ENCODE peak calls at places on chromosome 3, in seven cellular contexts. M, I, J, G, X, P and B are unnamed samples.
A peak's percentile ranks its signal among the peaks of the same experiment; 100 is the strongest.

GRCh38 chr3:7238565-7239295 is 377.8 kb downstream of the GRM7 start:
- DNase-seq in M (peak; percentile 8), I (no peak), J (no peak), G (no peak), X (no peak), P (no peak), B (no peak)

GRCh38 chr3:146163584-146163983 is 2.6 kb upstream of the PLOD2 start:
- DNase-seq in M (peak; percentile 97), I (peak; percentile 89), J (no peak), G (peak; percentile 99), X (no peak), P (no peak), B (no peak)

GRCh38 chr3:28860307-28860706 is 420.6 kb upstream of the RBMS3 start:
- DNase-seq in M (peak; percentile 9), I (peak; percentile 48), J (no peak), G (no peak), X (no peak), P (no peak), B (no peak)

GRCh38 chr3:49401758-49402157 is 10.0 kb downstream of the RHOA start:
- DNase-seq in M (no peak), I (no peak), J (no peak), G (no peak), X (no peak), P (no peak), B (no peak)

GRCh38 chr3:122748347-122748746 is 45.3 kb downstream of the HSPBAP1 start:
- DNase-seq in M (no peak), I (no peak), J (no peak), G (no peak), X (no peak), P (no peak), B (no peak)

GRCh38 chr3:63864008-63864871 is 573 bp downstream of the ATXN7 start:
- DNase-seq in M (no peak), I (peak; percentile 55), J (peak; percentile 45), G (no peak), X (no peak), P (no peak), B (peak; percentile 43)

GRCh38 chr3:5005367-5005766 is 26.1 kb downstream of the BHLHE40 start:
- DNase-seq in M (no peak), I (no peak), J (no peak), G (no peak), X (no peak), P (no peak), B (no peak)

GRCh38 chr3:77038928-77039605 is 832 bp upstream of the ROBO2 start:
- DNase-seq in M (peak; percentile 20), I (peak; percentile 32), J (no peak), G (no peak), X (no peak), P (no peak), B (no peak)

GRCh38 chr3:185318136-185318535 is 44.8 kb upstream of the MAP3K13 start:
- DNase-seq in M (peak; percentile 77), I (no peak), J (no peak), G (peak; percentile 84), X (no peak), P (no peak), B (no peak)

GRCh38 chr3:45035441-45036301 is 9.6 kb downstream of the CLEC3B start:
- DNase-seq in M (no peak), I (no peak), J (no peak), G (no peak), X (no peak), P (no peak), B (no peak)

GRCh38 chr3:143002083-143002712 is 828 bp downstream of the U2SURP start:
- DNase-seq in M (peak; percentile 20), I (peak; percentile 68), J (peak; percentile 20), G (peak; percentile 11), X (no peak), P (no peak), B (no peak)

GRCh38 chr3:193040836-193041672 is 123.4 kb upstream of the MB21D2 start:
- DNase-seq in M (peak; percentile 54), I (peak; percentile 61), J (peak; percentile 68), G (peak; percentile 81), X (peak; percentile 5), P (no peak), B (peak; percentile 58)

GRCh38 chr3:50316657-50317242 is 5.8 kb downstream of the HYAL2 start:
- DNase-seq in M (peak; percentile 79), I (no peak), J (no peak), G (peak; percentile 98), X (no peak), P (no peak), B (peak; percentile 98)

GRCh38 chr3:145898487-145898886 is 262.5 kb downstream of the PLOD2 start:
- DNase-seq in M (peak; percentile 36), I (peak; percentile 20), J (no peak), G (no peak), X (no peak), P (no peak), B (no peak)

GRCh38 chr3:50611464-50612233 is at the start of gene CISH:
- DNase-seq in M (peak; percentile 88), I (peak; percentile 94), J (peak; percentile 80), G (peak; percentile 96), X (no peak), P (peak; percentile 84), B (peak; percentile 91)

GRCh38 chr3:87793322-87793877 is 265.4 kb downstream of the CGGBP1 start:
- DNase-seq in M (no peak), I (no peak), J (no peak), G (no peak), X (no peak), P (no peak), B (no peak)

GRCh38 chr3:87791248-87792027 is 267.4 kb downstream of the CGGBP1 start:
- DNase-seq in M (no peak), I (no peak), J (no peak), G (no peak), X (no peak), P (no peak), B (no peak)

GRCh38 chr3:87792193-87792531 is 266.6 kb downstream of the CGGBP1 start:
- DNase-seq in M (no peak), I (no peak), J (no peak), G (no peak), X (no peak), P (no peak), B (no peak)

GRCh38 chr3:87796137-87796899 is 262.5 kb downstream of the CGGBP1 start:
- DNase-seq in M (no peak), I (no peak), J (no peak), G (no peak), X (no peak), P (no peak), B (no peak)

DNA sequence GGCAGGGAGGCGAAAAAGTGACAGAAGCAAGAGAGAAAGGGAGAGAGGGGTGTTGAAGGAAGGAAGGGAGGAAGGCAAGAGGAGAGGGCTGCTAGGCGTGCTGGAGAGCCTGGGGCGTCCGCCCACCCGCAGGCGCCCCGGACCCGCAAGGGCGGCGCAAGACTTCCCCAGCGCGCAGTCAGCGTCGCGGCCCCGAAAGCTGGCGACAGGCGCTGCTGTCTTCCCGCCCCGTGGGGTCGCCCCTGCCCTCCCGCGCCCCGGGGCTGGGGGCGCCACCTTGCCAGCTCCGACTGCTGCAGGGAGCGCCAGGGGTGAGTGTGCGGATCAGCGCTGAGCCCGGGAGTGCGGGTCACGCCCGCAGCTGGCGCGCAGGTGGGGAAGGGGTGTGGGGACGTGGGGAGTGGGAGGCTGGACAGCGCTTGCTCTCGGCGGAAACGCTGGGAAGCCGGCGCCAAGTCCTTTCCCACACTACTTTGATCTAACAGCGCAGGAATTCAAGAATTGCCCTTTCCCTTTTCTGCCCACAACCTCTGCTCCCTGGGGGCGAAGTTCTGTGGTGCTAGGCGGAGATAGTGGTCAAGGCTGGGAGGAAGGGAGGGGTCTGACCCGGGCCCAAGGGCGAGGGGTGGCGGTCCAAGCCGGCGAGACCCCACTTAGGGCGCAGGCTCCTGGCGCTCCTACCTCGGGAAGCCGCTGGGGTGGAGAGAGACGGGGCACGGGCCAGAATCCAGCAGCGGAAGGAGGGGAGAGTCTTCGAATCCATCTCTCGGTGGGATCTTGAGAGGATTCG is 266.1 kb downstream of the CGGBP1 start:
- DNase-seq in M (peak; percentile 0), I (peak; percentile 39), J (no peak), G (peak; percentile 7), X (no peak), P (no peak), B (no peak)
- TF ChIP-seq EZH2 in M (no peak), I (no peak), J (no peak), G (no peak), X (no peak), P (peak; percentile 57), B (no peak)

DNA sequence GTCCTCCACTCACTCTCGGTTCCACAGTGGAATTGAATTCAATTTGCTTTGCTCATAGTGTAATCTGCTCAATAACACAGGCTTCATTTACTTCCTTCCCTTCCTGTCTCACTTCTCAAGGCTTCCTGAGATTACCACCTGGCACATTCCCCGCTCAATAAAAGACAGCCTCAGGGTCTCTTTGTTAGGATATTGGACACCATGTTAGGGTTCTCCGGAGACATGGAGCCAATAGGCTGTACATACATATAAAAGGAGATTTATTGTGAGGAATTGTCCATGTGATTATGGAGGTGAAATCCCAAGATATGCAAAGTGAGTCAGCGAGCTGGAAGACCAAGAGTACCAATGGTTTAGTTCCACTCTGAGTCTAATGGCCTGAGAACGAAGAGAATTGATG is 974.5 kb downstream of the CADM2 start:
- DNase-seq in M (no peak), I (no peak), J (no peak), G (no peak), X (no peak), P (no peak), B (no peak)
- TF ChIP-seq EZH2 in M (no peak), I (no peak), J (no peak), G (no peak), X (no peak), P (no peak), B (no peak)

DNA sequence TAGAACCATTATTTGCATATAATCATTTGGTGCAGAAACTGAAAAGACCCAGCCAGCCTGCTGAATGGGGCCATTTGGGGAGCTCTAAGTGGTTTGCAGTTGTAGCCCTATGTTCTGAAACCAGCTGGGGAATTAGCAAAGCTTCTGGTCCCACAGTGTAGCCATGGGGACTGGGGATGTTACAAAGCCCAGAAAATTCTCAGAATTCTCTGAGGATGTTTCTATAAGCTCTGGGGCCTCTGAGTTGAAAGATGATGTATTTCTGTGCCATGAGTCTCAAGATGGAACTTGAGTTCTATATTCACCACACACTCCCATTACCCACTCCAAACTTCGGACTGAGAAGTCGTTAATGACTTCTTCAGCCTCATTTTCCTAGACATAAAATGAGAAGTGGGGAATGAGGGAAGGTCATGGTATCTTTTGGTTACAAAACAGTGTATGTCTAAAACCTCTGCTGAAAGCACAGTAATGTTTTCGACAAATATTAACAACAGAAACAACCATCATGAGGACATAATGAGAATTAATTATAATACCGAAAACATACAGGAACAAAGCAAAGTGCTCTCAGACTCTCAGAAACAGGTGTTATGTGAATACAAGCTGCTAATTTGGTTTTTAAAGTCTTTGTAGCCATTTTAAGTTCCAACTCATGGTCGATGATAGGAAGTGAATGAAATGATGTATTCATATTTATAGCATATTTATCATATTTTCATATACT is 89.4 kb downstream of the RFTN1 start:
- DNase-seq in M (no peak), I (no peak), J (no peak), G (no peak), X (peak; percentile 53), P (no peak), B (no peak)
- TF ChIP-seq EZH2 in M (no peak), I (no peak), J (no peak), G (no peak), X (no peak), P (no peak), B (no peak)

DNA sequence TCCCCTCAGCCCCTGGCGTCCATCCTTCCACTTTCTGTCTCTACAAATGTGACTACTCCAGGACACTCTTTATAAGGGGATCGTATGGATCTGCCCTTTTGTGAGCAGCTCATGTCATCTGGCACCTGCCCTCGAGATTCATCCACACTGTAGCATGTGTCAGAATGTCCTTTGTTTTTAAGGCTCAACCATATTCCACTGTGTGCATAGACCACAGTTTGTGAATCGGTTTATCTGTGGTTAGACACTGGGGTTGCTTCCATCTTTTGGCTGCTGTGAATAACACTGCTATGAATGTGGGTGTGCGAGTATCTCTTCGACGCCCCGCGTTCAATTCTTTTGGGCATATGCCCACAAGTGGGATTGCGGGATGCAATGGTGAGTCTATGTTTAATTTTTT is 167.9 kb downstream of the NUP210 start:
- DNase-seq in M (no peak), I (no peak), J (no peak), G (no peak), X (no peak), P (no peak), B (no peak)
- TF ChIP-seq EZH2 in M (no peak), I (no peak), J (no peak), G (no peak), X (no peak), P (no peak), B (no peak)